ENCODE peak calls at places on chromosomes 13 and 19, in four cellular contexts. One of them, this sample, is unnamed.

GRCh38 chr13:43783820-43784219 is 3.0 kb downstream of the ENOX1 start:
- DNase-seq in fibroblast of mammary gland: peak
- DNase-seq in stimulated activated CD8-positive, alpha-beta memory T cell treated with anti-CD3 and anti-CD28 coated beads, Interleukin-7, amount 100 ng/mL, for 4 hours: no peak
- DNase-seq in HCEC 1CT: peak
- DNase-seq in this sample: peak

GRCh38 chr19:19385900-19386339 is 19.6 kb upstream of the GATAD2A start:
- DNase-seq in stimulated activated CD8-positive, alpha-beta memory T cell treated with anti-CD3 and anti-CD28 coated beads, Interleukin-7, amount 100 ng/mL, for 4 hours: no peak
- DNase-seq in HCEC 1CT: no peak
- DNase-seq in fibroblast of mammary gland: no peak
- DNase-seq in this sample: no peak

GRCh38 chr19:39398297-39398864 is 7.2 kb downstream of the MED29 start:
- DNase-seq in HCEC 1CT: peak
- DNase-seq in fibroblast of mammary gland: peak
- DNase-seq in stimulated activated CD8-positive, alpha-beta memory T cell treated with anti-CD3 and anti-CD28 coated beads, Interleukin-7, amount 100 ng/mL, for 4 hours: no peak
- DNase-seq in this sample: peak

GRCh38 chr19:17777840-17778620 is 16.9 kb upstream of the B3GNT3 start:
- DNase-seq in stimulated activated CD8-positive, alpha-beta memory T cell treated with anti-CD3 and anti-CD28 coated beads, Interleukin-7, amount 100 ng/mL, for 4 hours: no peak
- DNase-seq in HCEC 1CT: peak
- DNase-seq in fibroblast of mammary gland: peak
- DNase-seq in this sample: peak

GRCh38 chr13:76632388-76633044 is 253.7 kb downstream of the KCTD12 start:
- DNase-seq in fibroblast of mammary gland: no peak
- DNase-seq in stimulated activated CD8-positive, alpha-beta memory T cell treated with anti-CD3 and anti-CD28 coated beads, Interleukin-7, amount 100 ng/mL, for 4 hours: no peak
- DNase-seq in HCEC 1CT: no peak
- DNase-seq in this sample: no peak

GRCh38 chr13:100156786-100157185 is 67.9 kb downstream of the PCCA start:
- DNase-seq in fibroblast of mammary gland: no peak
- DNase-seq in HCEC 1CT: no peak
- DNase-seq in stimulated activated CD8-positive, alpha-beta memory T cell treated with anti-CD3 and anti-CD28 coated beads, Interleukin-7, amount 100 ng/mL, for 4 hours: no peak
- DNase-seq in this sample: no peak

GRCh38 chr19:49861127-49861526 is 6.2 kb downstream of the PNKP start:
- DNase-seq in stimulated activated CD8-positive, alpha-beta memory T cell treated with anti-CD3 and anti-CD28 coated beads, Interleukin-7, amount 100 ng/mL, for 4 hours: no peak
- DNase-seq in fibroblast of mammary gland: no peak
- DNase-seq in HCEC 1CT: no peak
- DNase-seq in this sample: no peak

GRCh38 chr13:96089749-96090239 is at the start of gene HS6ST3:
- DNase-seq in fibroblast of mammary gland: no peak
- DNase-seq in stimulated activated CD8-positive, alpha-beta memory T cell treated with anti-CD3 and anti-CD28 coated beads, Interleukin-7, amount 100 ng/mL, for 4 hours: no peak
- DNase-seq in HCEC 1CT: no peak
- DNase-seq in this sample: no peak

GRCh38 chr13:27631156-27631555 is 9.5 kb downstream of the POLR1D start:
- DNase-seq in fibroblast of mammary gland: no peak
- DNase-seq in stimulated activated CD8-positive, alpha-beta memory T cell treated with anti-CD3 and anti-CD28 coated beads, Interleukin-7, amount 100 ng/mL, for 4 hours: no peak
- DNase-seq in HCEC 1CT: no peak
- DNase-seq in this sample: no peak

GRCh38 chr13:108226184-108226583 is 8.0 kb downstream of the ABHD13 start:
- DNase-seq in HCEC 1CT: no peak
- DNase-seq in stimulated activated CD8-positive, alpha-beta memory T cell treated with anti-CD3 and anti-CD28 coated beads, Interleukin-7, amount 100 ng/mL, for 4 hours: no peak
- DNase-seq in fibroblast of mammary gland: no peak
- DNase-seq in this sample: no peak

GRCh38 chr19:19068659-19069509 is 5.1 kb downstream of the SLC25A42 start:
- DNase-seq in fibroblast of mammary gland: no peak
- DNase-seq in HCEC 1CT: no peak
- DNase-seq in stimulated activated CD8-positive, alpha-beta memory T cell treated with anti-CD3 and anti-CD28 coated beads, Interleukin-7, amount 100 ng/mL, for 4 hours: no peak
- DNase-seq in this sample: no peak

GRCh38 chr13:21504379-21504778 is 45.3 kb upstream of the ZDHHC20 start:
- DNase-seq in fibroblast of mammary gland: no peak
- DNase-seq in stimulated activated CD8-positive, alpha-beta memory T cell treated with anti-CD3 and anti-CD28 coated beads, Interleukin-7, amount 100 ng/mL, for 4 hours: no peak
- DNase-seq in HCEC 1CT: no peak
- DNase-seq in this sample: no peak

GRCh38 chr19:1134431-1134830 is 30.6 kb downstream of the GPX4 start:
- DNase-seq in HCEC 1CT: no peak
- DNase-seq in stimulated activated CD8-positive, alpha-beta memory T cell treated with anti-CD3 and anti-CD28 coated beads, Interleukin-7, amount 100 ng/mL, for 4 hours: no peak
- DNase-seq in fibroblast of mammary gland: peak
- DNase-seq in this sample: no peak

GRCh38 chr19:56080669-56081401 is 40.3 kb downstream of the ZNF787 start:
- DNase-seq in HCEC 1CT: peak
- DNase-seq in stimulated activated CD8-positive, alpha-beta memory T cell treated with anti-CD3 and anti-CD28 coated beads, Interleukin-7, amount 100 ng/mL, for 4 hours: peak
- DNase-seq in fibroblast of mammary gland: peak
- DNase-seq in this sample: peak

GRCh38 chr13:30639671-30640070 is 22.0 kb downstream of the USPL1 start:
- DNase-seq in stimulated activated CD8-positive, alpha-beta memory T cell treated with anti-CD3 and anti-CD28 coated beads, Interleukin-7, amount 100 ng/mL, for 4 hours: no peak
- DNase-seq in HCEC 1CT: no peak
- DNase-seq in fibroblast of mammary gland: peak
- DNase-seq in this sample: peak